ENCODE peak calls at places on chromosomes 5 and 9, in ten cellular contexts. I is fibroblast of lung; V is effector memory CD4-positive, alpha-beta T cell; K is HEK293T; M is iPS DF 19.7; W is EL; L is A172; C is effector CD4-positive, alpha-beta T cell; H is stimulated activated CD4-positive, alpha-beta T cell treated with anti-CD3 and anti-CD28 coated beads, TNF-alpha, amount 100 ng/mL, for 48 hours; Y is AG08396. T is an unnamed sample.

GRCh38 chr5:58984009-58984525 is 401.2 kb downstream of the RAB3C start:
- DNase-seq in Y (no peak), C (no peak), H (no peak), M (no peak), K (no peak), V (no peak), W (no peak), L (no peak), I (no peak), T (no peak)

GRCh38 chr9:129400971-129401622 is 219.8 kb downstream of the C9orf50 start:
- DNase-seq in C (no peak), H (no peak), L (no peak), M (no peak), W (no peak), V (no peak), Y (no peak), K (no peak), I (no peak), T (no peak)

GRCh38 chr5:6544561-6544935 is 88.3 kb downstream of the NSUN2 start:
- DNase-seq in L (no peak), C (no peak), M (no peak), Y (no peak), W (no peak), V (no peak), I (no peak), H (no peak), K (no peak), T (no peak)

GRCh38 chr9:5767968-5768932 is 64.7 kb downstream of the ERMP1 start:
- DNase-seq in I (no peak), V (no peak), Y (no peak), K (no peak), L (no peak), H (no peak), C (no peak), W (no peak), M (no peak), T (no peak)

GRCh38 chr9:94639996-94640376 is 668 bp upstream of the FBP1 start:
- DNase-seq in Y (no peak), C (no peak), H (no peak), L (no peak), V (no peak), M (peak; percentile 52), I (no peak), W (no peak), K (no peak), T (no peak)

GRCh38 chr5:160269017-160269416 is 39.7 kb downstream of the FABP6 start:
- DNase-seq in I (peak; percentile 68), H (no peak), C (no peak), L (peak; percentile 11), K (no peak), V (no peak), M (no peak), Y (peak; percentile 76), W (peak; percentile 71), T (no peak)

GRCh38 chr9:124215551-124215910 is 42.2 kb upstream of the NEK6 start:
- DNase-seq in C (no peak), M (no peak), K (no peak), V (no peak), Y (no peak), I (no peak), W (no peak), L (no peak), H (no peak), T (no peak)

GRCh38 chr5:123868267-123868666 is 356.3 kb downstream of the CSNK1G3 start:
- DNase-seq in K (no peak), C (no peak), I (no peak), M (no peak), H (no peak), W (no peak), V (no peak), Y (no peak), L (no peak), T (no peak)

GRCh38 chr5:36060516-36060885 is 6.2 kb downstream of the UGT3A2 start:
- DNase-seq in Y (no peak), H (no peak), W (no peak), M (no peak), V (no peak), C (no peak), I (no peak), K (peak; percentile 23), L (no peak), T (no peak)

GRCh38 chr5:58940446-58940845 is 357.6 kb downstream of the RAB3C start:
- DNase-seq in V (no peak), I (peak; percentile 65), K (no peak), H (no peak), W (no peak), Y (no peak), C (no peak), M (no peak), L (no peak), T (no peak)

GRCh38 chr9:29349050-29349449 is 1775.8 kb upstream of the C9orf72 start:
- DNase-seq in H (no peak), W (peak; percentile 12), I (peak; percentile 42), M (no peak), K (no peak), C (no peak), L (peak; percentile 64), V (no peak), Y (no peak), T (no peak)

GRCh38 chr5:181149355-181149754 is 2.0 kb downstream of the OR2V2 start:
- DNase-seq in L (no peak), W (no peak), C (no peak), K (no peak), V (no peak), Y (no peak), H (no peak), I (no peak), M (no peak), T (no peak)

GRCh38 chr9:26689041-26689440 is 203.6 kb downstream of the CAAP1 start:
- DNase-seq in Y (no peak), L (no peak), K (no peak), W (no peak), M (no peak), I (no peak), H (no peak), C (no peak), V (no peak), T (no peak)

GRCh38 chr5:67063791-67064190 is 132.8 kb downstream of the CD180 start:
- DNase-seq in C (no peak), I (peak; percentile 80), V (no peak), M (no peak), H (no peak), K (no peak), W (peak; percentile 2), L (no peak), Y (no peak), T (no peak)

GRCh38 chr9:4691794-4692193 is 12.4 kb downstream of the CDC37L1 start:
- DNase-seq in K (no peak), L (peak; percentile 5), H (no peak), V (no peak), C (no peak), M (no peak), Y (no peak), I (peak; percentile 59), W (peak; percentile 31), T (no peak)

GRCh38 chr5:56475689-56476486 is 242.8 kb upstream of the ANKRD55 start:
- DNase-seq in Y (no peak), K (no peak), V (no peak), H (no peak), C (no peak), W (peak; percentile 44), M (no peak), I (peak; percentile 28), L (peak; percentile 23), T (no peak)

GRCh38 chr5:88322785-88323184 is 54.1 kb upstream of the TMEM161B start:
- DNase-seq in V (no peak), I (peak; percentile 10), W (no peak), K (no peak), Y (no peak), H (no peak), L (no peak), M (no peak), C (no peak), T (no peak)

GRCh38 chr5:149392718-149393117 is 13.6 kb upstream of the IL17B start:
- DNase-seq in C (no peak), V (no peak), Y (no peak), K (no peak), L (no peak), H (no peak), M (no peak), I (peak; percentile 85), W (peak; percentile 59), T (no peak)

GRCh38 chr5:16857635-16858034 is 78.5 kb downstream of the MYO10 start:
- DNase-seq in V (no peak), Y (no peak), W (peak; percentile 23), L (no peak), H (no peak), C (no peak), M (no peak), K (no peak), I (peak; percentile 19), T (no peak)

GRCh38 chr5:7534505-7534904 is 138.6 kb downstream of the ADCY2 start:
- DNase-seq in L (no peak), K (no peak), Y (no peak), W (no peak), V (no peak), M (no peak), H (no peak), C (no peak), I (no peak), T (no peak)